ENCODE peak calls at places on chromosomes 5 and 9, in eight cellular contexts. D is GM12892; F is NAMALWA; P is GM04504; K is H54; U is fibroblast of pulmonary artery; A is activated naive CD4-positive, alpha-beta T cell; X is EH. O is an unnamed sample.
A peak's percentile ranks its signal among the peaks of the same experiment; 100 is the strongest.

GRCh38 chr9:12923472-12924009 is 148.7 kb downstream of the LURAP1L start:
- DNase-seq in D (no peak), F (no peak), P (peak; percentile 94), K (no peak), U (peak; percentile 96), A (no peak), X (peak; percentile 97), O (no peak)

GRCh38 chr9:21454149-21454548 is 13.9 kb downstream of the IFNA1 start:
- DNase-seq in D (no peak), F (no peak), P (peak; percentile 17), K (no peak), U (peak; percentile 58), A (no peak), X (peak; percentile 55), O (no peak)

GRCh38 chr9:135858491-135859185 is 48.7 kb downstream of the CAMSAP1 start:
- DNase-seq in D (no peak), F (no peak), P (peak; percentile 7), K (no peak), U (no peak), A (no peak), X (peak; percentile 16), O (no peak)

GRCh38 chr9:8903077-8903476 is 1103.5 kb upstream of the DMAC1 start:
- DNase-seq in D (no peak), F (no peak), P (no peak), K (no peak), U (no peak), A (no peak), X (no peak), O (no peak)

GRCh38 chr9:69386651-69387050 is 61.6 kb downstream of the ENTREP1 start:
- DNase-seq in D (no peak), F (no peak), P (no peak), K (no peak), U (no peak), A (no peak), X (no peak), O (no peak)

GRCh38 chr9:98097836-98098235 is 21.2 kb downstream of the TRIM14 start:
- DNase-seq in D (no peak), F (peak; percentile 31), P (no peak), K (no peak), U (no peak), A (no peak), X (no peak), O (no peak)

GRCh38 chr5:123503299-123503698 is 8.7 kb upstream of the CSNK1G3 start:
- DNase-seq in D (no peak), F (no peak), P (no peak), K (no peak), U (no peak), A (no peak), X (no peak), O (no peak)

GRCh38 chr5:10567781-10568321 is 4.0 kb downstream of the ANKRD33B start:
- DNase-seq in D (no peak), F (no peak), P (no peak), K (no peak), U (no peak), A (no peak), X (peak; percentile 75), O (no peak)

GRCh38 chr5:89556215-89557009 is 673.4 kb upstream of the MEF2C start:
- DNase-seq in D (no peak), F (no peak), P (peak; percentile 58), K (peak; percentile 30), U (peak; percentile 74), A (no peak), X (peak; percentile 51), O (no peak)

GRCh38 chr5:127585661-127586060 is 63.2 kb upstream of the CTXN3 start:
- DNase-seq in D (no peak), F (peak; percentile 34), P (no peak), K (no peak), U (no peak), A (no peak), X (no peak), O (no peak)

GRCh38 chr5:65535529-65535987 is 27.4 kb downstream of the CENPK start:
- DNase-seq in D (no peak), F (no peak), P (no peak), K (no peak), U (no peak), A (no peak), X (peak; percentile 1), O (no peak)

GRCh38 chr5:134905246-134905996 is 490 bp downstream of the PCBD2 start:
- DNase-seq in D (no peak), F (peak; percentile 87), P (peak; percentile 24), K (peak; percentile 43), U (peak; percentile 81), A (peak; percentile 53), X (peak; percentile 72), O (peak; percentile 15)

GRCh38 chr9:133250741-133251170 is 24.2 kb downstream of the ABO start:
- DNase-seq in D (no peak), F (no peak), P (no peak), K (no peak), U (no peak), A (no peak), X (no peak), O (no peak)

GRCh38 chr5:122408592-122409219 is 96.7 kb downstream of the SNCAIP start:
- DNase-seq in D (no peak), F (no peak), P (no peak), K (no peak), U (no peak), A (no peak), X (no peak), O (no peak)

GRCh38 chr5:40124367-40124766 is 555.3 kb upstream of the PTGER4 start:
- DNase-seq in D (no peak), F (peak; percentile 44), P (no peak), K (no peak), U (no peak), A (no peak), X (no peak), O (no peak)

GRCh38 chr5:142862585-142862984 is 92.4 kb downstream of the ARHGAP26 start:
- DNase-seq in D (no peak), F (no peak), P (peak; percentile 28), K (no peak), U (peak; percentile 39), A (no peak), X (peak; percentile 20), O (no peak)

GRCh38 chr9:98944130-98945074 is 695 bp downstream of the COL15A1 start:
- DNase-seq in D (no peak), F (no peak), P (no peak), K (no peak), U (no peak), A (no peak), X (peak; percentile 35), O (no peak)

GRCh38 chr5:174324680-174325079 is 279.2 kb downstream of the NSG2 start:
- DNase-seq in D (no peak), F (no peak), P (no peak), K (no peak), U (peak; percentile 24), A (no peak), X (no peak), O (no peak)

GRCh38 chr9:18906656-18907395 is 126.2 kb downstream of the SAXO1 start:
- DNase-seq in D (no peak), F (no peak), P (no peak), K (peak; percentile 84), U (peak; percentile 50), A (no peak), X (peak; percentile 72), O (peak; percentile 41)

GRCh38 chr5:120678279-120678678 is 214.2 kb downstream of the PRR16 start:
- DNase-seq in D (no peak), F (no peak), P (no peak), K (no peak), U (peak; percentile 24), A (no peak), X (peak; percentile 69), O (no peak)

GRCh38 chr9:69465473-69465872 is 140.5 kb downstream of the ENTREP1 start:
- DNase-seq in D (no peak), F (no peak), P (no peak), K (no peak), U (no peak), A (no peak), X (no peak), O (no peak)

GRCh38 chr9:922731-923130 is 53.7 kb upstream of the DMRT3 start:
- DNase-seq in D (no peak), F (no peak), P (no peak), K (no peak), U (no peak), A (no peak), X (no peak), O (no peak)

GRCh38 chr5:72209515-72210115 is 102.3 kb downstream of the MAP1B start:
- DNase-seq in D (no peak), F (no peak), P (peak; percentile 33), K (no peak), U (no peak), A (no peak), X (peak; percentile 84), O (no peak)

GRCh38 chr5:101253096-101253495 is 350.0 kb upstream of the ST8SIA4 start:
- DNase-seq in D (no peak), F (no peak), P (no peak), K (no peak), U (no peak), A (no peak), X (no peak), O (no peak)

GRCh38 chr5:163916376-163916775 is 411.0 kb downstream of the MAT2B start:
- DNase-seq in D (peak; percentile 7), F (peak; percentile 93), P (no peak), K (no peak), U (peak; percentile 70), A (no peak), X (no peak), O (no peak)

GRCh38 chr5:173736374-173736773 is 119.9 kb upstream of the BOD1 start:
- DNase-seq in D (no peak), F (peak; percentile 33), P (no peak), K (no peak), U (no peak), A (no peak), X (no peak), O (no peak)

GRCh38 chr5:932628-933250 is 40.1 kb downstream of the TRIP13 start:
- DNase-seq in D (no peak), F (no peak), P (no peak), K (no peak), U (peak; percentile 23), A (no peak), X (no peak), O (no peak)

GRCh38 chr9:29078063-29078660 is 1504.9 kb upstream of the C9orf72 start:
- DNase-seq in D (no peak), F (no peak), P (no peak), K (peak; percentile 1), U (peak; percentile 58), A (no peak), X (no peak), O (no peak)

GRCh38 chr5:158124606-158125316 is 265.8 kb upstream of the CLINT1 start:
- DNase-seq in D (no peak), F (no peak), P (no peak), K (no peak), U (no peak), A (no peak), X (no peak), O (no peak)

GRCh38 chr9:110444911-110445310 is 107.2 kb upstream of the TXNDC8 start:
- DNase-seq in D (no peak), F (no peak), P (peak; percentile 42), K (no peak), U (peak; percentile 49), A (no peak), X (peak; percentile 67), O (no peak)